ENCODE peak calls at places on chromosomes 16 and 17, in nine cellular contexts. A, J, V, H, O, S, U, Z and Y are unnamed samples.

GRCh38 chr17:40283662-40284061 is 4.0 kb upstream of the CDC6 start:
- DNase-seq in A (no peak), J (no peak), S (peak; percentile 88), Z (peak; percentile 97), V (peak; percentile 86), H (no peak), O (no peak), U (no peak), Y (peak; percentile 72)

GRCh38 chr16:11078812-11079459 is 134.6 kb downstream of the CLEC16A start:
- DNase-seq in U (no peak), A (no peak), O (peak; percentile 56), Z (peak; percentile 47), V (no peak), H (no peak), J (no peak), S (peak; percentile 98), Y (peak; percentile 75)

GRCh38 chr16:10033561-10033960 is 148.7 kb downstream of the GRIN2A start:
- DNase-seq in S (no peak), Z (no peak), H (no peak), J (no peak), O (no peak), A (no peak), V (no peak), U (no peak), Y (no peak)

GRCh38 chr17:34423978-34424813 is 61.2 kb upstream of the CCL1 start:
- DNase-seq in U (no peak), O (no peak), Z (no peak), S (no peak), V (no peak), H (no peak), A (peak; percentile 77), J (no peak), Y (no peak)

GRCh38 chr17:1762906-1763829 is 1.3 kb downstream of the SERPINF1 start:
- DNase-seq in A (no peak), J (no peak), H (peak; percentile 50), V (peak; percentile 35), O (no peak), U (peak; percentile 64), S (peak; percentile 37), Z (no peak), Y (peak; percentile 38)

GRCh38 chr16:23608194-23608593 is 12.1 kb upstream of the NDUFAB1 start:
- DNase-seq in A (no peak), S (peak; percentile 31), J (no peak), U (no peak), Z (no peak), O (no peak), V (no peak), H (no peak), Y (peak; percentile 56)

GRCh38 chr17:41278176-41278955 is 2.9 kb downstream of the KRTAP9-7 start:
- DNase-seq in O (no peak), S (no peak), H (no peak), J (no peak), A (no peak), U (no peak), Z (no peak), V (no peak), Y (no peak)

GRCh38 chr17:7755095-7755890 is 37.7 kb downstream of the DNAH2 start:
- DNase-seq in Z (peak; percentile 68), V (no peak), S (no peak), J (no peak), H (no peak), U (no peak), O (peak; percentile 65), A (no peak), Y (no peak)

GRCh38 chr17:48737330-48738043 is 8.9 kb upstream of the HOXB13 start:
- DNase-seq in U (no peak), Z (no peak), O (no peak), A (no peak), S (no peak), J (peak; percentile 32), V (no peak), H (no peak), Y (no peak)

GRCh38 chr17:48735057-48735341 is 6.4 kb upstream of the HOXB13 start:
- DNase-seq in H (no peak), O (no peak), J (peak; percentile 29), U (no peak), S (no peak), V (no peak), Z (no peak), A (no peak), Y (no peak)

GRCh38 chr17:48740537-48740936 is 12.0 kb upstream of the HOXB13 start:
- DNase-seq in O (no peak), S (no peak), Z (no peak), J (no peak), A (no peak), V (no peak), U (no peak), H (no peak), Y (no peak)

GRCh38 chr17:48738803-48739526 is 10.4 kb upstream of the HOXB13 start:
- DNase-seq in J (peak; percentile 40), Z (no peak), V (no peak), O (no peak), H (no peak), U (no peak), S (no peak), A (peak; percentile 85), Y (no peak)

DNA sequence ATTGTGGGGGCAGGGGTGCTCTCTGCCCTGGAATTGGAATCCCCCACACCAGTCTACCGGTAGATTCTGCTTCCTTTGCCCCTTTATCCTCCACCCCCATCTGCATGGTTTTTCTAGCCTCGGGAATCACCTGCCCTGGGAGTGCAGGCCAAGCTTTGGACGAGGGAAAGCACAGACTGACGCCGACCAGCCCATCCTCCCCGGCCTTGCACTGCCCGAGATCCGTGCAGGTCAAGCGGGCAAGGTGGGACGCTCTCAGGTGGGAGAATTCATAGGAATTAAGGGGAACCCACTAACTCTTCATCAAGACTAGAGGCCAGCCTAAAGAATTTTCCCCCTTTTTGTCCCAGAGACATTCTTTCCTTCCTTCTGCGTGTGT is 9.9 kb upstream of the HOXB13 start:
- DNase-seq in O (no peak), A (no peak), V (no peak), U (no peak), J (peak; percentile 51), Z (no peak), S (no peak), H (no peak), Y (no peak)
- H3K27me3 ChIP-seq in O (peaks cover 100% of the 10 kb centered on the region), A (peaks cover 99% of the 10 kb centered on the region), V (peaks cover 54% of the 10 kb centered on the region), U (peaks cover 100% of the 10 kb centered on the region), J (peaks cover 99% of the 10 kb centered on the region), Z (peaks cover 52% of the 10 kb centered on the region), S (peaks cover 94% of the 10 kb centered on the region), H (peaks cover 100% of the 10 kb centered on the region), Y (peaks cover 93% of the 10 kb centered on the region)

GRCh38 chr17:76025294-76025693 is 1.8 kb downstream of the EVPL start:
- DNase-seq in H (no peak), O (no peak), S (no peak), V (no peak), Z (no peak), A (no peak), J (no peak), U (no peak), Y (no peak)

GRCh38 chr17:76023900-76024237 is 3.2 kb downstream of the EVPL start:
- DNase-seq in U (no peak), H (no peak), J (no peak), V (no peak), A (no peak), Z (no peak), S (no peak), O (no peak), Y (no peak)

GRCh38 chr17:76027159-76027839 is at the start of gene EVPL:
- DNase-seq in H (no peak), O (peak; percentile 90), V (no peak), S (no peak), U (no peak), J (peak; percentile 95), Z (peak; percentile 87), A (peak; percentile 58), Y (no peak)

GRCh38 chr17:76024353-76024752 is 2.8 kb downstream of the EVPL start:
- DNase-seq in H (no peak), S (no peak), U (no peak), Z (no peak), J (no peak), V (no peak), A (no peak), O (no peak), Y (no peak)

DNA sequence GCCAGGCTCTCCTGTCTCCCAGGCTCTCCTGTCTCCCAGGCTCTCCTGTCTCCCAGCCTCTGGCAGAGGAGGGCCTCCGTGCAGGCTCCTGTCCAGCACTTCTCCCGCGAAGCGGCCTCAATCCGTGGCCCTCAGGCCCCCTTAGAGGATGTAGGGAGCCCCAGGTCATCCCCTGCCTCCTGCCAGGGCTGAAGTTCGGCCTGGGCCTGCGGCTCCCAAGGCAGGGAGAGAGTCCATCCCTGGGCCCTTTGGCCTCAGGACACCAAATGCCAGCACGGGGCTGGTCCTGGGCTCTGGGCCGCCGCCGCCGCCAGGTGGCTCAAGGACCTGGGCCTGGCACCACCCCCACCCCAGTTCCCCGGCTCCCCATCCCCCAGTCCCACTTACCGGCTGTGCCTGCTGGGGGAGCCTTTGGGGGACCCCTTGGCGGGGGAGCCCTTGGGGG is 370 bp downstream of the EVPL start:
- DNase-seq in V (no peak), J (peak; percentile 85), Z (no peak), A (peak; percentile 46), S (no peak), O (no peak), H (no peak), U (no peak), Y (no peak)
- H3K27ac ChIP-seq in V (no peak overlapping the region), J (peak overlapping the region; percentile 56), Z (no peak overlapping the region), A (no peak overlapping the region), S (no peak overlapping the region), O (peak overlapping the region; percentile 79), H (no peak overlapping the region), U (peak overlapping the region; percentile 19), Y (no peak overlapping the region)

DNA sequence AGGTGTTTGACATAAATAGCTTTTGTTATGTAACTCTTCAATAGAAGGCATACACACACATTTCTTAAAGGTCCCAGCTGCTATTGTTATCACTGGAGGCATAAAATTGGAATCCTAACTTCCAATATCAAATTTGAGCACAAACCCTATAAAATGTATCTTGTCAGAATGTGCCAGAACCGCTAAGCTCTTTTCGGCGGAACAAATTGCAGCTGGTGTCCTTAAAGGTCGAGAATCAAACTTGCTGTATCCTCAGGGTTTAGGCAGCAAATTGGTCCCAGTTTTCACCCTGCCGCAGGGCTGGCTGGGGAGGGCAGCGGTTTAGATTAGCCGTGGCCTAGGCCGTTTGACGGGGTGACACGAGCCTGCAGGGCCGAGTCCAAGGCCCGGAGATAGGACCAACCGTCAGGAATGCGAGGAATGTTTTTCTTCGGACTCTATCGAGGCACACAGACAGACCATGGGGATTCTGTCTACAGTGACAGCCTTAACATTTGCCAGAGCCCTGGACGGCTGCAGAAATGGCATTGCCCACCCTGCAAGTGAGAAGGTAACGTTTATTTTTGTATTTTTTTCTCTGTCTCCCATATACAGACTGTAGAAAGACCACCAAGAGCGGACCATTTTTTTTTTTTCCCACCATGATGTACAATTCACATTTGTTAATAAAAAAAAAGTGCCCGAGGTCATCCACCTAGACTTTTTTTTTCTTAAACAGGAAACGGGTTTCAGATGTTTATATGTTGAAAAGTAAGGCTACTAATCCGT is 297.1 kb downstream of the IRF8 start:
- DNase-seq in H (no peak), V (no peak), Z (no peak), J (no peak), O (no peak), S (peak; percentile 63), A (peak; percentile 62), U (no peak), Y (no peak)
- H3K27me3 ChIP-seq in H (peaks cover 79% of the 10 kb centered on the region), V (peaks cover 6% of the 10 kb centered on the region), Z (peaks cover 27% of the 10 kb centered on the region), J (peaks cover 53% of the 10 kb centered on the region), O (peaks cover 58% of the 10 kb centered on the region), S (peaks cover 49% of the 10 kb centered on the region), A (no peaks in the 10 kb centered on the region), U (peaks cover 92% of the 10 kb centered on the region), Y (peaks cover 49% of the 10 kb centered on the region)

DNA sequence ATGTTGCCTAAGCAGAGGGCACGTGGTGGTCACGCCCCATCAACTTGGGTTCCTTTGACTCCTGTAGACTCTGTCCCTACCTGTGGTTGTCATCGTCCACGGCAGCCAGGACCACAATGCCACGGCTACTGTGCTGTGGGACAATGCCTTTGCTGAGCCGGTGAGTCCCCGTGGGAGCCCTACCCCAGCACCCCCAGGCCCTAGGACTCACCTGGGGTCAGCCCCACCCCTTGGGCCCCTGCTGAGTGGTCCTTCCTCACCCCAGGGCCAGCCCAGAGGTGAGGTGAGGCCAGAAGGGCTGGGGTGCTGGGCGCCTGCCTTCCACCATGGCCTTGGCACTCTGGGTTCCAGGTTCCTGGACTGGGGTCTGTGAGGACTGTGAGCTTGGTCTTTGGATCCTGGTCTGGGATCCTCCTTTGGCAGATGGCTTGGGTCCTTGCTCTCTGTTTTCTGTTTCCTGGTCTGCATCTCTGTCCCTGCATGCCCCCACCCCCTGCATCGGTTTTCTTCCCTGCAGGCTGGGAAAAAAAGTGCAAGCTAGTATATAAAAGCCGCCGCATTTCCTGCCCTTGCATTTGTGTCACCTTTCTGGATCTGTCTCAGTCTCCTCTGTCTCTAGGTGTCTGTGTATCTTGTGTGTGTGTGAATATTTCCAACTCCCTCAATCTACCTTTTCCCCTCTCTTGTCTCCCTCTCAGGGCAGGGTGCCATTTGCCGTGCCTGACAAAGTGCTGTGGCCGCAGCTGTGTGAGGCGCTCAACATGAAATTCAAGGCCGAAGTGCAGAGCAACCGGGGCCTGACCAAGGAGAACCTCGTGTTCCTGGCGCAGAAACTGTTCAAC is 17.5 kb downstream of the STAT5A start:
- DNase-seq in V (no peak), A (no peak), Z (no peak), S (no peak), H (no peak), U (no peak), O (no peak), J (no peak), Y (no peak)
- H3K27ac ChIP-seq in V (no peak overlapping the region), A (no peak overlapping the region), Z (no peak overlapping the region), S (no peak overlapping the region), H (no peak overlapping the region), U (no peak overlapping the region), O (no peak overlapping the region), J (no peak overlapping the region), Y (no peak overlapping the region)